ENCODE peak calls at places on chromosome 6, in seven cellular contexts. N is caudate nucleus, P is transverse colon, V is non-pigmented ciliary epithelial cell, H is GM04504, B is ascending aorta, Q is bronchial epithelial cell. Y is an unnamed sample.

GRCh38 chr6:66126358-66126757 is 419.3 kb upstream of the EYS start:
- DNase-seq in N (no peak), P (no peak), V (no peak), H (no peak), B (no peak), Q (no peak), Y (no peak)

GRCh38 chr6:16741112-16742016 is 19.9 kb downstream of the ATXN1 start:
- DNase-seq in N (no peak), P (no peak), V (peak; percentile 97), H (peak; percentile 86), B (no peak), Q (peak; percentile 87), Y (no peak)

GRCh38 chr6:96060249-96060648 is 44.5 kb downstream of the FUT9 start:
- DNase-seq in N (no peak), P (no peak), V (no peak), H (no peak), B (no peak), Q (no peak), Y (no peak)

GRCh38 chr6:31597006-31597405 is 4.2 kb upstream of the NCR3 start:
- DNase-seq in N (no peak), P (no peak), V (no peak), H (no peak), B (no peak), Q (no peak), Y (no peak)

GRCh38 chr6:159759645-159760044 is 2.2 kb upstream of the ACAT2 start:
- DNase-seq in N (no peak), P (no peak), V (no peak), H (no peak), B (no peak), Q (no peak), Y (no peak)

GRCh38 chr6:93272201-93272600 is 147.2 kb downstream of the EPHA7 start:
- DNase-seq in N (peak; percentile 9), P (no peak), V (no peak), H (no peak), B (no peak), Q (no peak), Y (no peak)

GRCh38 chr6:74717591-74717990 is 488.3 kb downstream of the COL12A1 start:
- DNase-seq in N (no peak), P (no peak), V (no peak), H (no peak), B (no peak), Q (no peak), Y (no peak)

GRCh38 chr6:113997106-113997505 is 26.2 kb upstream of the HDAC2 start:
- DNase-seq in N (no peak), P (no peak), V (peak; percentile 67), H (peak; percentile 42), B (no peak), Q (peak; percentile 74), Y (no peak)

GRCh38 chr6:109194770-109195169 is 99.5 kb downstream of the CEP57L1 start:
- DNase-seq in N (no peak), P (no peak), V (no peak), H (no peak), B (no peak), Q (no peak), Y (no peak)

GRCh38 chr6:155328539-155329459 is 14.5 kb upstream of the TFB1M start:
- DNase-seq in N (no peak), P (peak; percentile 41), V (no peak), H (no peak), B (no peak), Q (no peak), Y (no peak)

GRCh38 chr6:134908906-134909516 is 40.9 kb downstream of the ALDH8A1 start:
- DNase-seq in N (no peak), P (peak; percentile 41), V (peak; percentile 92), H (peak; percentile 99), B (peak; percentile 90), Q (peak; percentile 100), Y (peak; percentile 53)

GRCh38 chr6:111789593-111789992 is 83.7 kb downstream of the FYN start:
- DNase-seq in N (no peak), P (no peak), V (no peak), H (no peak), B (no peak), Q (no peak), Y (no peak)

GRCh38 chr6:157798851-157799250 is 24.2 kb upstream of the SNX9 start:
- DNase-seq in N (no peak), P (no peak), V (no peak), H (no peak), B (no peak), Q (no peak), Y (no peak)

GRCh38 chr6:21500894-21501293 is 92.7 kb upstream of the SOX4 start:
- DNase-seq in N (no peak), P (peak; percentile 60), V (no peak), H (no peak), B (no peak), Q (no peak), Y (no peak)

GRCh38 chr6:109166643-109167042 is 71.3 kb downstream of the CEP57L1 start:
- DNase-seq in N (no peak), P (no peak), V (no peak), H (no peak), B (no peak), Q (no peak), Y (no peak)

GRCh38 chr6:45663181-45664180 is 285.7 kb upstream of the SUPT3H start:
- DNase-seq in N (no peak), P (peak; percentile 21), V (no peak), H (no peak), B (no peak), Q (no peak), Y (no peak)

GRCh38 chr6:8234316-8234715 is 132.0 kb upstream of the EEF1E1 start:
- DNase-seq in N (no peak), P (no peak), V (no peak), H (no peak), B (no peak), Q (no peak), Y (no peak)

GRCh38 chr6:72421387-72421786 is 200.5 kb upstream of the KCNQ5 start:
- DNase-seq in N (no peak), P (no peak), V (no peak), H (no peak), B (no peak), Q (no peak), Y (no peak)

GRCh38 chr6:1630212-1630770 is 20.6 kb downstream of the FOXC1 start:
- DNase-seq in N (no peak), P (no peak), V (no peak), H (no peak), B (peak; percentile 60), Q (no peak), Y (no peak)

GRCh38 chr6:154478021-154478651 is 32.3 kb downstream of the CNKSR3 start:
- DNase-seq in N (no peak), P (no peak), V (no peak), H (no peak), B (no peak), Q (no peak), Y (no peak)

GRCh38 chr6:16338577-16339262 is 100.3 kb downstream of the GMPR start:
- DNase-seq in N (no peak), P (peak; percentile 62), V (peak; percentile 92), H (peak; percentile 100), B (peak; percentile 87), Q (peak; percentile 88), Y (peak; percentile 38)

GRCh38 chr6:48541669-48542068 is 430.7 kb upstream of the PTCHD4 start:
- DNase-seq in N (no peak), P (no peak), V (no peak), H (no peak), B (no peak), Q (peak; percentile 66), Y (no peak)

GRCh38 chr6:157893238-157893637 is 70.2 kb downstream of the SNX9 start:
- DNase-seq in N (no peak), P (no peak), V (no peak), H (no peak), B (no peak), Q (no peak), Y (no peak)

GRCh38 chr6:102023977-102024657 is 630.6 kb downstream of the GRIK2 start:
- DNase-seq in N (no peak), P (no peak), V (no peak), H (no peak), B (no peak), Q (no peak), Y (no peak)

Y was measured in thoracic aorta.